ENCODE peak calls at places on chromosomes 12 and 14, in nine cellular contexts. P is coronary artery, M is upper lobe of right lung, D is K562, G is epithelial cell of esophagus, L is pancreas, J is A549, R is GM23338, I is astrocyte of the spinal cord. H is an unnamed sample.

GRCh38 chr12:93902192-93902591 is 225.0 kb downstream of the CRADD start:
- DNase-seq in P (no peak), M (no peak), D (no peak), G (no peak), L (no peak), J (no peak), R (no peak), I (no peak), H (no peak)

GRCh38 chr12:94244165-94245133 is 96.1 kb downstream of the PLXNC1 start:
- DNase-seq in P (no peak), M (peak), D (no peak), G (no peak), L (no peak), J (no peak), R (no peak), I (no peak), H (no peak)

GRCh38 chr14:61443481-61443880 is 122.1 kb downstream of the PRKCH start:
- DNase-seq in P (no peak), M (no peak), D (no peak), G (no peak), L (no peak), J (no peak), R (no peak), I (no peak), H (no peak)

GRCh38 chr12:87779858-87780498 is 249.2 kb downstream of the C12orf50 start:
- DNase-seq in P (no peak), M (no peak), D (no peak), G (peak), L (peak), J (peak), R (no peak), I (no peak), H (no peak)

GRCh38 chr14:97298331-97298730 is 501.1 kb downstream of the VRK1 start:
- DNase-seq in P (no peak), M (no peak), D (peak), G (no peak), L (no peak), J (peak), R (peak), I (no peak), H (no peak)

GRCh38 chr14:72909163-72909562 is 15.3 kb upstream of the DPF3 start:
- DNase-seq in P (no peak), M (no peak), D (no peak), G (peak), L (no peak), J (no peak), R (no peak), I (no peak), H (no peak)

GRCh38 chr12:76143343-76144252 is 59.1 kb upstream of the NAP1L1 start:
- DNase-seq in P (no peak), M (no peak), D (no peak), G (no peak), L (no peak), J (no peak), R (no peak), I (no peak), H (no peak)

GRCh38 chr12:11810962-11811361 is 161.5 kb downstream of the ETV6 start:
- DNase-seq in P (no peak), M (no peak), D (no peak), G (no peak), L (no peak), J (no peak), R (no peak), I (no peak), H (no peak)

GRCh38 chr12:31647106-31647505 is 12.4 kb upstream of the ETFBKMT start:
- DNase-seq in P (no peak), M (no peak), D (no peak), G (peak), L (no peak), J (no peak), R (no peak), I (no peak), H (peak)

GRCh38 chr12:98002887-98003493 is 512.4 kb upstream of the TMPO start:
- DNase-seq in P (no peak), M (no peak), D (peak), G (peak), L (no peak), J (peak), R (peak), I (peak), H (no peak)

GRCh38 chr12:105975351-105975750 is 163.4 kb downstream of the NUAK1 start:
- DNase-seq in P (no peak), M (no peak), D (no peak), G (no peak), L (no peak), J (no peak), R (no peak), I (no peak), H (no peak)

GRCh38 chr14:35286707-35287106 is 5.5 kb upstream of the PSMA6 start:
- DNase-seq in P (no peak), M (no peak), D (no peak), G (no peak), L (no peak), J (no peak), R (no peak), I (no peak), H (no peak)

GRCh38 chr12:110284597-110284996 is 3.5 kb downstream of the ATP2A2 start:
- DNase-seq in P (no peak), M (no peak), D (no peak), G (no peak), L (no peak), J (no peak), R (no peak), I (no peak), H (no peak)

DNA sequence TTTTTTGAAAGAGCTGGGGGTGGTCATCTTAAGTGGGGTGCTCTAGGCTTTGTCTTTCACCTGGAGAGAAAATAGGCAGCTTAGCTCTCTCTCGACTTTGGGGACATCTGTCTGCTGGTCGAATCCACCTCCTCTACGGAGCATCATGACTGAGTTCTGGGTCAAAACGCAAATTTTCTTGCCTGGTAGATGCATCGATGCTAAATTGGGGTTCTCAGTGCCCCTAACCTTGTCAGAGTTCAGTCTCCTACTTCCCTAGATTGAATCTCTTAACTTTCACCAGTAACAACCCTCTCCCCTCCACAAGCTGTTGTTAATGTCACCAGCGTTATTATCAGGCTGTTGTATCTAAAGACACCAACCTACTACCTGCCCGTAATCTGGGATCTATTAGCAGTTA is 682 bp downstream of the FLRT2 start:
- DNase-seq in P (no peak), M (no peak), D (no peak), G (no peak), L (no peak), J (no peak), R (no peak), I (no peak), H (no peak)
- H3K4me3 ChIP-seq in P (peak), M (peak), D (no peak), G (peak), L (peak), J (peak), R (peak), I (peak), H (peak)

GRCh38 chr14:87772854-87773253 is 220.1 kb downstream of the GALC start:
- DNase-seq in P (no peak), M (no peak), D (no peak), G (no peak), L (no peak), J (no peak), R (peak), I (no peak), H (no peak)
- TF ChIP-seq CTCF in P (no peak), M (no peak), D (no peak), G (no peak), L (no peak), J (no peak), R (no peak), I (no peak), H (no peak)

GRCh38 chr14:23548351-23549318 is 2.9 kb downstream of the ZFHX2 start:
- DNase-seq in P (no peak), M (no peak), D (no peak), G (no peak), L (no peak), J (no peak), R (peak), I (peak), H (no peak)
- H3K4me3 ChIP-seq in P (no peak), M (no peak), D (no peak), G (no peak), L (no peak), J (no peak), R (peak), I (no peak), H (no peak)

DNA sequence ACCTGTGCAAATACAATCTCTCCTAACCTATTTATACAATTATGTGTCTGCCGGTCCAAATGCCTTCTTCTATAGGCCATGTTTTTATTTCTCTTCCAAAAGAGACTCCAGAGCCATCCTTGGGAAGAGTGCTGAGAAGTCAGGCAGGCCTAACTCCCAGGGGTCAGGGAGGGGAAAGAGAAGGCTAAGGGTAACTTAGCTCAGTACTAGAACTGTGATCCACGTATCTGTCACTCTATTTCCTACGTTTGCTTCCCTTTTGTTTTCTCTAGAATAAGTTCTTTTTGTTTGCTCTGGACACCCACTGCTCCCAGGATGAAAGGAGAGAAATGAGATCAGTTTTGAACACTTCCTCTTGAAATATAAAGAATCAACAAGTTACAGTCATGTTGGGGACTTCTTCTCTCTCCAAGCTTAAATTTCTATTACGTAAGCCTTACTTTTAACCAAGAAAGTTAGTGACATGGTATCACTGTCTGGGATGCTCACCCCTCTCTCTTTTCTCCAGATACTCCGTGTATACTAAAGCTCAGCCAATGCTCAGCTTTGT is 79.2 kb downstream of the DAD1 start:
- DNase-seq in P (no peak), M (no peak), D (no peak), G (no peak), L (no peak), J (no peak), R (no peak), I (no peak), H (no peak)
- TF ChIP-seq CTCF in P (no peak), M (no peak), D (no peak), G (no peak), L (no peak), J (no peak), R (no peak), I (no peak), H (no peak)

GRCh38 chr12:7439579-7440505 is 4.1 kb downstream of the CD163L1 start:
- DNase-seq in P (no peak), M (peak), D (peak), G (peak), L (peak), J (peak), R (peak), I (peak), H (no peak)
- H3K4me3 ChIP-seq in P (peak), M (peak), D (peak), G (peak), L (peak), J (peak), R (peak), I (peak), H (no peak)

GRCh38 chr14:104103061-104104005 is 17.8 kb downstream of the ASPG start:
- DNase-seq in P (no peak), M (peak), D (no peak), G (no peak), L (peak), J (no peak), R (peak), I (no peak), H (no peak)
- TF ChIP-seq CTCF in P (no peak), M (no peak), D (peak), G (no peak), L (no peak), J (no peak), R (no peak), I (no peak), H (no peak)

GRCh38 chr14:75430526-75430925 is 2.7 kb downstream of the JDP2 start:
- DNase-seq in P (peak), M (no peak), D (no peak), G (no peak), L (peak), J (no peak), R (no peak), I (no peak), H (no peak)
- H3K4me3 ChIP-seq in P (peak), M (peak), D (no peak), G (peak), L (peak), J (peak), R (peak), I (peak), H (no peak)

H was measured in lower leg skin.